ENCODE peak calls at places on chromosomes 16 and 17, in five cellular contexts. V is lower leg skin; Z is glutamatergic neuron; S is stimulated activated CD8-positive, alpha-beta memory T cell treated with anti-CD3 and anti-CD28 coated beads, Interleukin-15, amount 100 ng/mL, for 24 hours; D is stimulated activated CD4-positive, alpha-beta T cell treated with anti-CD3 and anti-CD28 coated beads, Interleukin-15, amount 100 ng/mL, for 1 hour. L is an unnamed sample.

GRCh38 chr16:67255553-67256030 is 6.8 kb downstream of the SLC9A5 start:
- DNase-seq in V (no peak), D (no peak), Z (no peak), S (no peak), L (no peak)

GRCh38 chr17:63431939-63432804 is 13.9 kb downstream of the CYB561 start:
- DNase-seq in V (no peak), D (no peak), S (no peak), Z (peak), L (peak)

GRCh38 chr17:69246726-69247375 is 18.2 kb upstream of the ABCA10 start:
- DNase-seq in S (no peak), Z (no peak), D (no peak), V (no peak), L (peak)

GRCh38 chr17:64131606-64132270 is 1.8 kb upstream of the ERN1 start:
- DNase-seq in S (no peak), V (no peak), D (no peak), Z (no peak), L (no peak)

GRCh38 chr16:57901480-57902069 is 69.4 kb downstream of the CNGB1 start:
- DNase-seq in V (no peak), D (no peak), Z (no peak), S (no peak), L (no peak)

GRCh38 chr17:50198026-50198669 is 3.3 kb downstream of the COL1A1 start:
- DNase-seq in V (peak), S (no peak), D (peak), Z (peak), L (no peak)

GRCh38 chr16:58306327-58306726 is 11.5 kb upstream of the PRSS54 start:
- DNase-seq in D (peak), Z (no peak), V (no peak), S (peak), L (no peak)

GRCh38 chr17:48505788-48506187 is 25.0 kb downstream of the HOXB1 start:
- DNase-seq in V (no peak), D (no peak), Z (no peak), S (no peak), L (peak)

GRCh38 chr16:28880589-28880915 is 2.3 kb downstream of the ATP2A1 start:
- DNase-seq in D (no peak), Z (no peak), V (no peak), S (no peak), L (no peak)

GRCh38 chr17:10031102-10031501 is 126.0 kb upstream of the RCVRN start:
- DNase-seq in D (no peak), V (no peak), Z (no peak), S (no peak), L (no peak)

GRCh38 chr17:81050645-81051625 is 16.0 kb downstream of the BAIAP2 start:
- DNase-seq in Z (no peak), S (no peak), D (no peak), V (no peak), L (no peak)

GRCh38 chr17:58306131-58306951 is 22.3 kb downstream of the TSPOAP1 start:
- DNase-seq in D (no peak), Z (peak), V (no peak), S (no peak), L (no peak)

GRCh38 chr17:20922128-20922670 is 120.6 kb downstream of the USP22 start:
- DNase-seq in S (no peak), D (no peak), V (no peak), Z (no peak), L (no peak)

GRCh38 chr17:28500712-28501379 is 5.3 kb upstream of the FOXN1 start:
- DNase-seq in S (no peak), D (no peak), Z (no peak), V (no peak), L (no peak)

GRCh38 chr16:66161942-66162341 is 204.5 kb upstream of the CDH5 start:
- DNase-seq in V (no peak), S (no peak), Z (no peak), D (no peak), L (no peak)

GRCh38 chr16:10836174-10836853 is 17.7 kb upstream of the TVP23A start:
- DNase-seq in V (no peak), S (no peak), D (no peak), Z (no peak), L (no peak)

GRCh38 chr17:48554412-48555090 is 9.6 kb upstream of the HOXB2 start:
- DNase-seq in D (no peak), V (no peak), Z (peak), S (no peak), L (no peak)

GRCh38 chr16:15643453-15644305 is 725 bp upstream of the MARF1 start:
- DNase-seq in Z (no peak), S (no peak), V (peak), D (peak), L (no peak)

GRCh38 chr16:82135844-82136243 is 34.2 kb downstream of the MPHOSPH6 start:
- DNase-seq in D (no peak), S (no peak), V (no peak), Z (no peak), L (no peak)

GRCh38 chr17:60351012-60351695 is 40.8 kb downstream of the USP32 start:
- DNase-seq in V (no peak), D (no peak), S (no peak), Z (no peak), L (no peak)

GRCh38 chr17:48729335-48730239 is 1.0 kb upstream of the HOXB13 start:
- DNase-seq in V (no peak), S (no peak), D (no peak), Z (no peak), L (no peak)

GRCh38 chr17:45052052-45052772 is 780 bp upstream of the DCAKD start:
- DNase-seq in V (no peak), Z (peak), D (peak), S (no peak), L (peak)

GRCh38 chr17:29393451-29393850 is 3.3 kb downstream of the TAOK1 start:
- DNase-seq in V (no peak), D (no peak), Z (no peak), S (no peak), L (no peak)

GRCh38 chr17:81494984-81495383 is 17.6 kb downstream of the ACTG1 start:
- DNase-seq in V (no peak), S (no peak), D (no peak), Z (no peak), L (no peak)

GRCh38 chr17:68886401-68886800 is 68.8 kb downstream of the ABCA8 start:
- DNase-seq in V (no peak), Z (no peak), S (no peak), D (no peak), L (no peak)

L was measured in NCI-H2029 treated with DMSO at 0.1 percent for 48 hours.